ENCODE peak calls at places on chromosomes 6 and 20, in ten cellular contexts. F, Z, D, Y, K, A, T, S, R and E are unnamed samples.

GRCh38 chr6:101116337-101116736 is 235.2 kb upstream of the ASCC3 start:
- DNase-seq in F (no peak), Z (no peak), D (no peak), Y (no peak), K (no peak), A (no peak), T (no peak), S (no peak), R (no peak), E (no peak)

GRCh38 chr6:24234043-24234442 is 108.0 kb downstream of the NRSN1 start:
- DNase-seq in F (no peak), Z (no peak), D (no peak), Y (no peak), K (no peak), A (no peak), T (no peak), S (no peak), R (no peak), E (no peak)

GRCh38 chr20:21096321-21097043 is 9.7 kb downstream of the LINC00237 start:
- DNase-seq in F (peak), Z (peak), D (peak), Y (no peak), K (no peak), A (no peak), T (no peak), S (no peak), R (no peak), E (peak)

GRCh38 chr20:50198211-50198666 is 7.6 kb downstream of the CEBPB start:
- DNase-seq in F (no peak), Z (no peak), D (no peak), Y (no peak), K (no peak), A (no peak), T (no peak), S (no peak), R (no peak), E (no peak)

GRCh38 chr20:31516651-31517050 is 2.4 kb downstream of the HM13 start:
- DNase-seq in F (no peak), Z (no peak), D (no peak), Y (no peak), K (no peak), A (no peak), T (no peak), S (no peak), R (no peak), E (no peak)

GRCh38 chr20:6746901-6747609 is 20.4 kb upstream of the BMP2 start:
- DNase-seq in F (no peak), Z (no peak), D (no peak), Y (no peak), K (no peak), A (no peak), T (peak), S (no peak), R (no peak), E (peak)

GRCh38 chr6:7725849-7726415 is at the start of gene BMP6:
- DNase-seq in F (peak), Z (peak), D (peak), Y (peak), K (peak), A (peak), T (peak), S (peak), R (peak), E (peak)

GRCh38 chr6:128209771-128210170 is 308.9 kb upstream of the THEMIS start:
- DNase-seq in F (no peak), Z (no peak), D (peak), Y (no peak), K (no peak), A (no peak), T (no peak), S (no peak), R (no peak), E (peak)

GRCh38 chr20:63917811-63918210 is 22.9 kb downstream of the DNAJC5 start:
- DNase-seq in F (no peak), Z (no peak), D (no peak), Y (no peak), K (no peak), A (no peak), T (peak), S (no peak), R (no peak), E (no peak)

GRCh38 chr6:170020041-170020583 is 268.7 kb downstream of the ERMARD start:
- DNase-seq in F (no peak), Z (no peak), D (no peak), Y (no peak), K (peak), A (no peak), T (no peak), S (no peak), R (no peak), E (no peak)

GRCh38 chr20:41230136-41230535 is 87.4 kb downstream of the ZHX3 start:
- DNase-seq in F (no peak), Z (no peak), D (no peak), Y (no peak), K (no peak), A (no peak), T (no peak), S (no peak), R (no peak), E (no peak)

GRCh38 chr20:35952480-35953410 is 1.6 kb downstream of the SCAND1 start:
- DNase-seq in F (peak), Z (no peak), D (peak), Y (no peak), K (no peak), A (no peak), T (peak), S (no peak), R (no peak), E (peak)

GRCh38 chr6:133244502-133244901 is 3.3 kb downstream of the EYA4 start:
- DNase-seq in F (no peak), Z (no peak), D (no peak), Y (no peak), K (no peak), A (no peak), T (no peak), S (no peak), R (no peak), E (peak)

GRCh38 chr6:152635949-152636674 is 1.1 kb downstream of the SYNE1 start:
- DNase-seq in F (no peak), Z (peak), D (peak), Y (no peak), K (no peak), A (no peak), T (peak), S (peak), R (no peak), E (peak)

GRCh38 chr6:125707615-125708243 is 41.7 kb upstream of the HEY2 start:
- DNase-seq in F (no peak), Z (no peak), D (no peak), Y (no peak), K (no peak), A (no peak), T (no peak), S (no peak), R (no peak), E (no peak)

GRCh38 chr20:24580855-24581254 is 111.4 kb downstream of the SYNDIG1 start:
- DNase-seq in F (no peak), Z (no peak), D (no peak), Y (no peak), K (no peak), A (no peak), T (no peak), S (no peak), R (no peak), E (no peak)

GRCh38 chr20:50488236-50488806 is 21.9 kb upstream of the PTPN1 start:
- DNase-seq in F (no peak), Z (no peak), D (no peak), Y (no peak), K (no peak), A (no peak), T (no peak), S (no peak), R (no peak), E (peak)

GRCh38 chr6:26571592-26572296 is 25.0 kb upstream of the ABT1 start:
- DNase-seq in F (peak), Z (no peak), D (peak), Y (no peak), K (no peak), A (no peak), T (peak), S (no peak), R (no peak), E (peak)

GRCh38 chr20:22723659-22724058 is 139.3 kb upstream of the FOXA2 start:
- DNase-seq in F (no peak), Z (no peak), D (no peak), Y (no peak), K (no peak), A (no peak), T (no peak), S (no peak), R (no peak), E (no peak)

GRCh38 chr6:100719883-100720682 is 161.0 kb downstream of the ASCC3 start:
- DNase-seq in F (peak), Z (peak), D (peak), Y (no peak), K (no peak), A (no peak), T (peak), S (no peak), R (no peak), E (peak)

GRCh38 chr6:113565306-113565705 is 291.8 kb upstream of the MARCKS start:
- DNase-seq in F (no peak), Z (no peak), D (peak), Y (no peak), K (no peak), A (no peak), T (no peak), S (no peak), R (no peak), E (no peak)

GRCh38 chr6:1321715-1322114 is 9.8 kb downstream of the FOXQ1 start:
- DNase-seq in F (no peak), Z (no peak), D (peak), Y (no peak), K (no peak), A (no peak), T (no peak), S (no peak), R (no peak), E (no peak)

GRCh38 chr20:2767768-2768631 is 32.4 kb downstream of the CPXM1 start:
- DNase-seq in F (peak), Z (peak), D (peak), Y (no peak), K (peak), A (no peak), T (no peak), S (no peak), R (no peak), E (peak)

GRCh38 chr6:44222987-44223470 is 366 bp upstream of the SLC29A1 start:
- DNase-seq in F (no peak), Z (no peak), D (no peak), Y (no peak), K (no peak), A (no peak), T (no peak), S (no peak), R (no peak), E (no peak)

GRCh38 chr6:137881522-137881886 is 14.4 kb downstream of the TNFAIP3 start:
- DNase-seq in F (no peak), Z (no peak), D (no peak), Y (peak), K (no peak), A (no peak), T (no peak), S (no peak), R (no peak), E (no peak)

GRCh38 chr6:28658475-28659249 is 133.0 kb downstream of the GPX5 start:
- DNase-seq in F (no peak), Z (no peak), D (peak), Y (no peak), K (no peak), A (no peak), T (peak), S (no peak), R (no peak), E (no peak)

GRCh38 chr6:106556368-106556960 is 72.8 kb downstream of the RTN4IP1 start:
- DNase-seq in F (peak), Z (no peak), D (peak), Y (no peak), K (no peak), A (no peak), T (peak), S (no peak), R (no peak), E (peak)

GRCh38 chr20:56551571-56551970 is 18.5 kb downstream of the FAM209B start:
- DNase-seq in F (no peak), Z (no peak), D (no peak), Y (no peak), K (no peak), A (no peak), T (no peak), S (no peak), R (no peak), E (no peak)

GRCh38 chr6:34839696-34840352 is 47.9 kb downstream of the BLTP3A start:
- DNase-seq in F (no peak), Z (no peak), D (peak), Y (no peak), K (no peak), A (no peak), T (no peak), S (no peak), R (no peak), E (peak)

GRCh38 chr6:107237992-107238660 is 122.8 kb upstream of the BEND3 start:
- DNase-seq in F (no peak), Z (no peak), D (peak), Y (no peak), K (no peak), A (no peak), T (no peak), S (no peak), R (no peak), E (peak)

GRCh38 chr6:147135211-147135672 is 69.0 kb upstream of the STXBP5 start:
- DNase-seq in F (no peak), Z (no peak), D (peak), Y (no peak), K (no peak), A (no peak), T (peak), S (no peak), R (no peak), E (peak)

GRCh38 chr20:60428651-60429050 is 470.4 kb downstream of the CDH26 start:
- DNase-seq in F (no peak), Z (no peak), D (no peak), Y (no peak), K (no peak), A (no peak), T (no peak), S (no peak), R (no peak), E (no peak)

GRCh38 chr6:129209355-129209754 is 326.4 kb downstream of the LAMA2 start:
- DNase-seq in F (no peak), Z (no peak), D (peak), Y (no peak), K (no peak), A (no peak), T (no peak), S (no peak), R (no peak), E (no peak)

GRCh38 chr6:16472349-16473069 is 234.1 kb downstream of the GMPR start:
- DNase-seq in F (no peak), Z (no peak), D (peak), Y (no peak), K (no peak), A (no peak), T (no peak), S (no peak), R (no peak), E (no peak)

GRCh38 chr6:21731411-21732031 is 138.0 kb downstream of the SOX4 start:
- DNase-seq in F (no peak), Z (no peak), D (peak), Y (no peak), K (no peak), A (no peak), T (peak), S (no peak), R (no peak), E (peak)